ENCODE peak calls at places on chromosome 6, in seven cellular contexts. G is A549; V is CD8-positive, alpha-beta T cell; X is CD4-positive, alpha-beta memory T cell; P is colonic mucosa; H is hepatocyte; S is CD8-positive, alpha-beta memory T cell. F is an unnamed sample. For H3K4me1, the result is how much of the 10 kb centered on the place peaks cover.

GRCh38 chr6:50602191-50602810 is 111.0 kb upstream of the TFAP2D start:
- DNase-seq in V (no peak), P (no peak), G (no peak), S (no peak), H (peak), X (no peak), F (no peak)

GRCh38 chr6:63923139-63923739 is 287.6 kb downstream of the PHF3 start:
- DNase-seq in G (peak), X (peak), P (no peak), H (peak), S (peak), V (no peak), F (no peak)

GRCh38 chr6:148851683-148852556 is 105.1 kb downstream of the UST start:
- DNase-seq in S (no peak), X (no peak), G (no peak), P (no peak), H (no peak), V (no peak), F (no peak)

GRCh38 chr6:169949501-169950097 is 198.2 kb downstream of the ERMARD start:
- DNase-seq in X (no peak), P (no peak), H (no peak), G (no peak), V (no peak), S (no peak), F (no peak)

GRCh38 chr6:74598473-74599393 is 607.1 kb downstream of the COL12A1 start:
- DNase-seq in X (no peak), V (no peak), P (no peak), G (peak), S (no peak), H (no peak), F (no peak)

GRCh38 chr6:80132942-80133517 is 26.6 kb downstream of the BCKDHB start:
- DNase-seq in V (peak), G (peak), X (peak), P (peak), H (peak), S (peak), F (no peak)

GRCh38 chr6:12605888-12606345 is 110.7 kb upstream of the PHACTR1 start:
- DNase-seq in P (peak), X (peak), G (peak), V (no peak), H (peak), S (peak), F (peak)

GRCh38 chr6:134145786-134146185 is 93.4 kb upstream of the SLC2A12 start:
- DNase-seq in G (no peak), X (no peak), P (no peak), H (no peak), S (no peak), V (no peak), F (no peak)

GRCh38 chr6:24376875-24377274 is 19.0 kb upstream of the DCDC2 start:
- DNase-seq in V (no peak), G (no peak), S (no peak), P (no peak), H (no peak), X (no peak), F (no peak)

GRCh38 chr6:24574809-24575208 is 71.2 kb downstream of the KIAA0319 start:
- DNase-seq in H (no peak), G (no peak), V (no peak), P (no peak), X (no peak), S (no peak), F (peak)

GRCh38 chr6:139882977-139883728 is 508.7 kb upstream of the CITED2 start:
- DNase-seq in X (no peak), G (no peak), P (no peak), V (no peak), S (no peak), H (no peak), F (no peak)

GRCh38 chr6:148720371-148720770 is 26.5 kb upstream of the UST start:
- DNase-seq in H (peak), V (no peak), P (no peak), S (no peak), X (no peak), G (no peak), F (no peak)

GRCh38 chr6:39191236-39191930 is 37.9 kb downstream of the KCNK5 start:
- DNase-seq in V (no peak), H (no peak), G (no peak), X (no peak), S (no peak), P (no peak), F (no peak)

GRCh38 chr6:115360602-115361325 is 699.9 kb downstream of the FRK start:
- DNase-seq in S (no peak), X (no peak), G (no peak), P (no peak), V (no peak), H (no peak), F (no peak)

GRCh38 chr6:27161603-27161945 is 85.9 kb upstream of the PRSS16 start:
- DNase-seq in X (no peak), V (no peak), P (no peak), G (no peak), H (no peak), S (no peak), F (no peak)

GRCh38 chr6:156425374-156425773 is 351.8 kb upstream of the ARID1B start:
- DNase-seq in P (no peak), H (no peak), X (no peak), V (no peak), S (no peak), G (no peak), F (no peak)

GRCh38 chr6:30682181-30683117 is 4.0 kb downstream of the PPP1R18 start:
- DNase-seq in V (peak), S (peak), P (peak), H (peak), X (peak), G (peak), F (no peak)

GRCh38 chr6:159969921-159970320 is 1.0 kb downstream of the IGF2R start:
- DNase-seq in X (no peak), V (no peak), P (peak), S (no peak), H (peak), G (peak), F (no peak)

GRCh38 chr6:131917318-131917717 is 33.9 kb downstream of the CCN2 start:
- DNase-seq in X (no peak), V (no peak), S (no peak), H (no peak), G (no peak), P (no peak), F (no peak)

GRCh38 chr6:56387621-56388413 is 140.4 kb upstream of the COL21A1 start:
- DNase-seq in P (no peak), X (no peak), H (peak), V (no peak), G (no peak), S (no peak), F (no peak)

GRCh38 chr6:125743604-125744003 is 5.8 kb upstream of the HEY2 start:
- DNase-seq in V (no peak), P (no peak), G (no peak), H (no peak), X (no peak), S (no peak), F (no peak)

GRCh38 chr6:131597448-131597847 is 24.4 kb downstream of the ARG1 start:
- DNase-seq in P (no peak), H (peak), X (no peak), V (no peak), S (peak), G (no peak), F (no peak)

GRCh38 chr6:118725944-118726343 is 74.6 kb upstream of the CEP85L start:
- DNase-seq in G (no peak), H (no peak), X (peak), P (no peak), V (peak), S (peak), F (no peak)

GRCh38 chr6:4888841-4889240 is 112.6 kb downstream of the CDYL start:
- DNase-seq in P (no peak), V (no peak), G (no peak), S (no peak), X (no peak), H (no peak), F (no peak)

GRCh38 chr6:6655805-6656251 is 67.3 kb downstream of the LY86 start:
- DNase-seq in V (no peak), G (no peak), P (no peak), X (no peak), H (no peak), S (no peak), F (no peak)
- H3K4me1 ChIP-seq in V (half or more), G (under half), P (under half), X (half or more), H (under half), S (half or more), F (under half)

GRCh38 chr6:18362058-18362561 is 25.0 kb upstream of the RNF144B start:
- DNase-seq in X (no peak), H (no peak), P (no peak), S (no peak), G (no peak), V (no peak), F (no peak)

GRCh38 chr6:18359237-18359885 is 27.8 kb upstream of the RNF144B start:
- DNase-seq in V (no peak), G (no peak), H (no peak), P (no peak), S (no peak), X (no peak), F (no peak)

GRCh38 chr6:18363746-18364145 is 23.4 kb upstream of the RNF144B start:
- DNase-seq in V (no peak), G (no peak), H (no peak), P (no peak), X (no peak), S (no peak), F (no peak)

DNA sequence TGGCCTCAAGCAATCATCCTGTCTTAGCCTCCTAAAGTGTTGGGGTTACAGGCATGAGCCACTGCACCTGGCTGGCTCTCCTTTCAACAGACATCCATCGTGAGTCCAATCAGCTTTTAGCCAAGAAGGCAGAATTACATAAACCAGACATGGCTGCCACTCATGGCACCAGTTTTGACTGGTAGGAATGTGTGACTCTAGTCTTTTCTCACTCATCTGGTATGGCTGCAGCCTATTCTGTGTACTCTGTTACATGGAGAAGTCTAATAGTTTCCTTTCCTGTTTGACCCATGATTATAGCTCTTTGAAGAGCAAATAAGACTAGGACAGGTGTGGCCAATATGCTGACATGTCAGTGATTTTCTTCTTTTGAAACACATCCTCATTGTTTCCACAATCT is 27.0 kb upstream of the RNF144B start:
- DNase-seq in P (no peak), H (no peak), X (no peak), G (no peak), S (no peak), V (no peak), F (no peak)
- H3K4me1 ChIP-seq in P (under half), H (under half), X (under half), G (under half), S (under half), V (under half), F (under half)

GRCh38 chr6:40792183-40792582 is 205.0 kb upstream of the LRFN2 start:
- DNase-seq in H (no peak), S (no peak), V (no peak), P (no peak), G (no peak), X (no peak), F (no peak)
- H3K4me1 ChIP-seq in H (under half), S (under half), V (under half), P (under half), G (under half), X (under half), F (under half)

DNA sequence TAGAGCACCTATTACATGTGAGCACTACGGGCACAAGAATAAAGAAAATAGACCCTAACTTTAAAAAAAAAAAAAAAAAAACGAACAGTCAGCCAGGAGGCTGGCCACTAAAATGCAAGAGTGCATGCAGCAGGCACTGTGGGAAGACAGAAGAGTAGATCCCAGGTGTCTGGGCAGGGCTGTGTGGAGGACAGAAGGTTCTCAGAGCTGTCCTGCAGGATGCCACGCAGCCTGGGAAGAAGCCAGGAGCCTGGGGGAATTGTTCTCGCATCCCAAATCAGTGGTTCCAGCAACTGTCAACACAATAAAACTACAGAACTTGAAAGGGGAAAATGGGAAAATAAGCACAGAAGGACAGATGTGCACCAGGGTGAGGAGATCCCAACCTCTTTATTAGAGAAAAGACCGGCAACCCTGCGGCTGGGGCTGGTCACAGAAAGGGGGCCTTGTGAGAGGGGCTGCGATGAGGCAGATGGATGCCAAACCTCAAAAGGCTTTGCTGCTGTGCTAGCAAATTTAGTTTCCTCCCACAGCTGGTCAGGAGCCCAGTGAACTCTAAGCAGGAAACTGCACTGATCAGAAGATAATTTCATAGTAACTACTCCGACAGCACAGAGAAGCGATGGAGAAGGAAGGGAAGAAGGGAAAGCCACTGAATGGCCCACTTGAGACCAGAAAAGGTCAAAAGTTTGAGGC is 30.9 kb downstream of the MAP3K5 start:
- DNase-seq in G (no peak), H (no peak), S (no peak), P (peak), V (no peak), X (peak), F (peak)
- H3K4me1 ChIP-seq in G (under half), H (under half), S (half or more), P (under half), V (under half), X (half or more), F (under half)

DNA sequence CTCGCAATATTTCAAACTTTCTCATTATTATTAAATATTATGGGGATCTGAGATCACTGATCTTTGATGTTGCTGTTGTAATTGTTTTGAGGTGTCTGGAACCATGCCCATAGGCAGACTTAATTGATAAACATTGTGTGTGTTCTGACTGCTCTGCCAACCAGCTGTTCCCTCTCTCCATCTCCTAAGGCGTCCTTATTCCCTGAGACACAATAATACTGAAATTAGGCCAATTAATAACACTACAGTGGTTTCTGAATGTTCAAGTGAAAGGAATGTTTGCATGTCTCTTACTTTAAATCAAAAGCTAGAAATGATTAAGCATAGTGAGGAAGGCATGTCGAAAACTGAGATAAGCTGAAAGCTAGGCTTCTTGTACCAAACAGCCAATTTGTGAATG is 7.6 kb downstream of the MAPK14 start:
- DNase-seq in S (no peak), V (no peak), H (no peak), P (no peak), X (no peak), G (no peak), F (no peak)
- H3K4me1 ChIP-seq in S (half or more), V (half or more), H (under half), P (under half), X (half or more), G (under half), F (under half)

GRCh38 chr6:318265-318890 is 26.1 kb downstream of the DUSP22 start:
- DNase-seq in G (no peak), P (no peak), S (no peak), X (no peak), H (no peak), V (no peak), F (no peak)
- H3K4me1 ChIP-seq in G (under half), P (under half), S (under half), X (under half), H (under half), V (under half), F (under half)

DNA sequence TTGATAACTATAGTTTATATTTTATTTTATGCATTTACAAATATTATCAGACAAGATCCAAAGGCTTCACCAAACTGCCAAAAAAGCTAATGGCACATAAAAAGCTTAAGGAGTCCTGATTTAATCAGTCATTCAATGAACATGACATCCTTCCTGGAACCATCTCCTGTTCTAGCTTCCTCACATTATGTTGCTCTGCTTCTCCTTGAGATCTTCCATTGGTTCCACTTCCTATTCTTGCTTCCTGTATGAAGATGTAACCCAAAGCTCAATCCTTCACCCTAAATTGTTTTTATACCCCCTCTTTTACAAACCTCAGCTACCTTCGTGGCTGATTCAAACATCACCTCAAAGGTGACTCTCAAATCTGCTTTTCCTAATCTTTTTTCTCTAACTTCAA is 4.5 kb upstream of the BRD2 start:
- DNase-seq in H (no peak), X (no peak), G (no peak), S (no peak), P (no peak), V (no peak), F (no peak)
- H3K4me1 ChIP-seq in H (under half), X (half or more), G (under half), S (under half), P (under half), V (under half), F (under half)

GRCh38 chr6:7108964-7109836 is 1.4 kb downstream of the RREB1 start:
- DNase-seq in S (peak), G (peak), P (peak), X (peak), V (no peak), H (peak), F (peak)
- H3K4me1 ChIP-seq in S (under half), G (half or more), P (under half), X (under half), V (under half), H (under half), F (under half)

GRCh38 chr6:44077201-44077946 is 49.9 kb downstream of the MRPL14 start:
- DNase-seq in X (no peak), G (no peak), H (no peak), P (no peak), S (no peak), V (no peak), F (no peak)

GRCh38 chr6:44078795-44079671 is 48.2 kb downstream of the MRPL14 start:
- DNase-seq in S (peak), P (peak), V (peak), H (peak), G (peak), X (peak), F (no peak)

GRCh38 chr6:44076366-44077200 is 50.7 kb downstream of the MRPL14 start:
- DNase-seq in V (no peak), H (peak), S (no peak), G (no peak), P (peak), X (no peak), F (no peak)

GRCh38 chr6:44079672-44080071 is 47.6 kb downstream of the MRPL14 start:
- DNase-seq in H (no peak), V (no peak), G (no peak), P (no peak), X (no peak), S (no peak), F (no peak)

DNA sequence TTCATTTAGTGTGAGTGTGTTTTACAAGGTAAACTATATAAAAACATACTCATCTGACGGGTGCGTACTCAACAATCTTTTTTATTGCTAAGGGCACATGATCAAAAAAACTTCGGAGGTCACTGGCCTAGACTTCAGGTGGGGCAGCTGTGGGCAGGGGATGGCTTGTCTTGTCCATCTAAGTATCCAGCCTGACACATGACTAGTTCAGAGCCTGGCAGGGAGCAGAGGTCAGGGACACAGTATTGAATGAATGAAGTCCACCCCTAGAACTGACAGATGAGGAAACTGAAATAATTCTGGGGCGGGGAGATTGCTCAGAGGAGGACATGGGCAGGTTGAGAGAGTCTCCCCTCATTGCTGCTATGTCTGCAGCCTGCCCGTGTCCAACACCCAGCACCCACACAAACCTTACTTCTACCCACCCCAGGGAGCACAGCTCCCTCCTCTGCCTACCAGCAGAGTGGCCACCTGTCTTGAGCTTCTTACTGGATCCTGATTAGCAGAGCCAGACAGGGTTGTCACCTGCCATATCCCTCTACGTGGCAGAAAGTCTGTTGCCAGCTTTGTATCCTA is 48.9 kb downstream of the MRPL14 start:
- DNase-seq in G (no peak), X (no peak), P (no peak), V (no peak), H (no peak), S (no peak), F (no peak)
- H3K4me1 ChIP-seq in G (under half), X (under half), P (under half), V (under half), H (under half), S (under half), F (under half)

F was measured in breast epithelium.